ENCODE peak calls at places on chromosomes 2 and 18, in seven cellular contexts. S is mesendoderm, N is colonic mucosa, W is fibroblast of lung, F is PC-3, L is mammary epithelial cell, A is neural progenitor cell. K is an unnamed sample.

GRCh38 chr2:190267302-190267701 is 52.3 kb downstream of the HIBCH start:
- DNase-seq in S (no peak), N (no peak), W (peak; percentile 89), F (peak; percentile 84), L (peak; percentile 74), A (no peak), K (peak; percentile 70)

GRCh38 chr2:202178342-202178958 is 59.9 kb downstream of the SUMO1 start:
- DNase-seq in S (peak; percentile 78), N (peak; percentile 70), W (peak; percentile 62), F (peak; percentile 88), L (peak; percentile 46), A (peak; percentile 84), K (peak; percentile 75)

GRCh38 chr18:76801567-76802505 is 20.5 kb upstream of the ZNF236 start:
- DNase-seq in S (peak; percentile 74), N (peak; percentile 54), W (peak; percentile 35), F (peak; percentile 70), L (peak; percentile 55), A (peak; percentile 70), K (peak; percentile 53)

GRCh38 chr2:232361646-232362045 is 16.9 kb upstream of the ALPP start:
- DNase-seq in S (no peak), N (no peak), W (no peak), F (no peak), L (no peak), A (no peak), K (no peak)

GRCh38 chr2:135590594-135591290 is 59.5 kb downstream of the R3HDM1 start:
- DNase-seq in S (no peak), N (no peak), W (no peak), F (no peak), L (no peak), A (no peak), K (no peak)

GRCh38 chr2:232700154-232700553 is 3.0 kb downstream of the GIGYF2 start:
- DNase-seq in S (no peak), N (no peak), W (no peak), F (no peak), L (no peak), A (no peak), K (no peak)

GRCh38 chr18:3510024-3510423 is 60.1 kb downstream of the TGIF1 start:
- DNase-seq in S (no peak), N (no peak), W (no peak), F (no peak), L (no peak), A (no peak), K (no peak)

GRCh38 chr2:148201075-148202004 is 180.4 kb downstream of the MBD5 start:
- DNase-seq in S (peak; percentile 92), N (peak; percentile 28), W (peak; percentile 12), F (peak; percentile 66), L (peak; percentile 37), A (peak; percentile 87), K (peak; percentile 81)

GRCh38 chr2:48272199-48272598 is 257.8 kb upstream of the STON1 start:
- DNase-seq in S (no peak), N (no peak), W (no peak), F (no peak), L (no peak), A (no peak), K (no peak)

GRCh38 chr2:226002438-226002837 is 602.9 kb downstream of the NYAP2 start:
- DNase-seq in S (peak; percentile 89), N (no peak), W (peak; percentile 82), F (peak; percentile 70), L (peak; percentile 80), A (no peak), K (peak; percentile 97)

GRCh38 chr2:113831156-113831555 is 58.7 kb upstream of the ACTR3 start:
- DNase-seq in S (peak; percentile 99), N (no peak), W (peak; percentile 69), F (peak; percentile 79), L (peak; percentile 84), A (no peak), K (peak; percentile 26)

GRCh38 chr2:204681412-204681811 is 136.1 kb downstream of the PARD3B start:
- DNase-seq in S (no peak), N (no peak), W (peak; percentile 47), F (no peak), L (no peak), A (no peak), K (peak; percentile 36)

GRCh38 chr2:69934614-69934908 is 19.7 kb downstream of the MXD1 start:
- DNase-seq in S (no peak), N (no peak), W (no peak), F (no peak), L (no peak), A (no peak), K (no peak)

GRCh38 chr2:72813841-72814240 is 12.0 kb downstream of the EXOC6B start:
- DNase-seq in S (no peak), N (no peak), W (peak; percentile 59), F (no peak), L (peak; percentile 42), A (no peak), K (no peak)

GRCh38 chr2:64985457-64985856 is 3.7 kb upstream of the SLC1A4 start:
- DNase-seq in S (no peak), N (no peak), W (no peak), F (no peak), L (no peak), A (no peak), K (no peak)

GRCh38 chr2:240395896-240396622 is 39.4 kb upstream of the GPC1 start:
- DNase-seq in S (no peak), N (no peak), W (no peak), F (no peak), L (peak; percentile 8), A (no peak), K (no peak)

GRCh38 chr2:96537066-96537733 is 648 bp downstream of the ARID5A start:
- DNase-seq in S (peak; percentile 67), N (peak; percentile 72), W (peak; percentile 60), F (peak; percentile 41), L (peak; percentile 70), A (peak; percentile 73), K (peak; percentile 69)

DNA sequence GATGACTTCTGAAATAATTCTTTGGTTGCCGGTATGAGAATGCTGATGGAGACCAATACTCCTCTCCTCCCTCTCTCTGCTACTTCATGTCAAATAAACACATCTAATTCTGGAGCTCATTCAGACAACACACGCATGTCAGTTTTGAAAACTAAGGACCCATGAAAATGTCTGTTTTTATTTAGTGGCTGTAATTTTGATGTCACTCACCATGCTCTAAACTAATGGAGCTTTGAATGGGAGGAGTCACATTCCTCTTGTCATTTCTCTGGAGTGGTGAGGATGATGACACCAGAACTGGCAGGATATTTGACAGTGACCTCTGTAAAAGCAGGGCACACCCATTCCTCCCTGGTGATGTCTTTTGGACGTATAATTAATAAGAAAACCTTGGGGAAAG is 163.0 kb downstream of the PHLPP1 start:
- DNase-seq in S (peak; percentile 47), N (no peak), W (no peak), F (no peak), L (no peak), A (no peak), K (no peak)
- H3K27ac ChIP-seq in S (no peak overlapping the region), N (no peak overlapping the region), W (no peak overlapping the region), F (no peak overlapping the region), L (no peak overlapping the region), A (peak overlapping the region; percentile 98), K (peak overlapping the region; percentile 4)

GRCh38 chr18:68445131-68445530 is 269.8 kb downstream of the TMX3 start:
- DNase-seq in S (no peak), N (no peak), W (no peak), F (no peak), L (no peak), A (no peak), K (no peak)

GRCh38 chr18:68447286-68447685 is 267.6 kb downstream of the TMX3 start:
- DNase-seq in S (no peak), N (no peak), W (peak; percentile 76), F (peak; percentile 68), L (peak; percentile 34), A (no peak), K (peak; percentile 48)

GRCh38 chr18:68449292-68449691 is 265.6 kb downstream of the TMX3 start:
- DNase-seq in S (no peak), N (no peak), W (peak; percentile 96), F (peak; percentile 74), L (peak; percentile 43), A (no peak), K (peak; percentile 88)

GRCh38 chr18:68445668-68446426 is 269.1 kb downstream of the TMX3 start:
- DNase-seq in S (no peak), N (no peak), W (no peak), F (no peak), L (no peak), A (no peak), K (no peak)

GRCh38 chr18:68448736-68449135 is 266.2 kb downstream of the TMX3 start:
- DNase-seq in S (no peak), N (no peak), W (peak; percentile 95), F (peak; percentile 55), L (peak; percentile 71), A (no peak), K (peak; percentile 62)
- H3K9ac ChIP-seq in S (no peak overlapping the region), N (no peak overlapping the region), W (no peak overlapping the region), F (no peak overlapping the region), L (no peak overlapping the region), A (no peak overlapping the region), K (no peak overlapping the region)

GRCh38 chr18:50286391-50287027 is 983 bp downstream of the CXXC1 start:
- DNase-seq in S (peak; percentile 45), N (peak; percentile 83), W (peak; percentile 43), F (peak; percentile 33), L (peak; percentile 64), A (peak; percentile 58), K (peak; percentile 30)

GRCh38 chr18:50287441-50288347 is at the start of gene CXXC1:
- DNase-seq in S (peak; percentile 100), N (peak; percentile 97), W (peak; percentile 100), F (peak; percentile 86), L (peak; percentile 99), A (peak; percentile 100), K (peak; percentile 99)

GRCh38 chr18:50287028-50287440 is 458 bp downstream of the CXXC1 start:
- DNase-seq in S (no peak), N (peak; percentile 51), W (no peak), F (no peak), L (no peak), A (no peak), K (no peak)

GRCh38 chr18:50285631-50286321 is 1.7 kb downstream of the CXXC1 start:
- DNase-seq in S (no peak), N (no peak), W (no peak), F (no peak), L (no peak), A (no peak), K (no peak)

DNA sequence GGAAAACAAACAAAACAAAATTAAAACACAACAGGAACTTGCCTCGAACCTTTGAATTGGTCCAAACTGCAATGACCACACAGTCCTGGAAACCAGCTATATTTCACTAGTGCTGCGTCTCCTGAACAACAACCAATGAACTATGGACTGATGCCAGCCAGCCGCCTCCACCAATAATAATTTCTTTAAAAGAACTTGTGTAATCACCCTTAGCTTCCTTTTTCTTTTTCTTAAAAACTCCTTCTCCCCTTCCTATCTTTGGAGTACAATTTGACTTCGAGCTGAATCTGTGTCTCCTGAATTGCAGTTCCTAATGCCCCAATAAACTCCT is 1.6 kb upstream of the CXXC1 start:
- DNase-seq in S (no peak), N (no peak), W (no peak), F (no peak), L (no peak), A (no peak), K (no peak)
- H3K4me1 ChIP-seq in S (no peaks in the 10 kb centered on the region), N (no peaks in the 10 kb centered on the region), W (peaks cover 3% of the 10 kb centered on the region), F (peaks cover 6% of the 10 kb centered on the region), L (peaks cover 22% of the 10 kb centered on the region), A (peaks cover 3% of the 10 kb centered on the region), K (peaks cover 15% of the 10 kb centered on the region)

DNA sequence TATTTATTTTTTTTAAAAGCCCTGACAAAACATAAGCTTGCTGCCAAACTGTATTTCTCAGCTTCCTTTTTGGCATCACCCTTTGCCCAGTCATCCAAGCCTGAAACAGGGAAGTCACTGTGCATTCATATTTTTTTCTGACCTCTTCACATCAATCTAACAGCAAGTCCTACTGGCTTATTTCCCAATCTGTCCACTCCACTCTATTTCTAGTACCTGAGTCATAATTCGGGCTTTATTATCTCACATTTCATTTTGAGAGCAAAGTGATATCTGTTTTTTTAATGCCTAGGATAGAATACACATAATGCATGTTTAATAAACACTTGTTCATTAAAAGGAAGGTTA is 5.1 kb downstream of the HNMT start:
- DNase-seq in S (no peak), N (no peak), W (peak; percentile 98), F (peak; percentile 94), L (peak; percentile 88), A (no peak), K (peak; percentile 43)
- H3K27ac ChIP-seq in S (no peak overlapping the region), N (peak overlapping the region; percentile 16), W (no peak overlapping the region), F (peak overlapping the region; percentile 75), L (no peak overlapping the region), A (no peak overlapping the region), K (no peak overlapping the region)